ENCODE peak calls at places on chromosomes 1 and 21, in nine cellular contexts. One of them, this sample, is unnamed. For H3K27me3, the result is how much of the 10 kb centered on the place peaks cover.

GRCh38 chr1:229155472-229155871 is 115.4 kb upstream of the RAB4A start:
- DNase-seq in brain microvascular endothelial cell: no peak
- DNase-seq in mammary epithelial cell: no peak
- DNase-seq in Peyer's patch: no peak
- DNase-seq in keratinocyte: no peak
- DNase-seq in tibial nerve: no peak
- DNase-seq in colonic mucosa: no peak
- DNase-seq in IMR-90: no peak
- DNase-seq in GM12878: no peak
- DNase-seq in this sample: no peak

GRCh38 chr1:26538480-26539412 is 9.2 kb downstream of the RPS6KA1 start:
- DNase-seq in brain microvascular endothelial cell: peak
- DNase-seq in mammary epithelial cell: peak
- DNase-seq in Peyer's patch: peak
- DNase-seq in keratinocyte: no peak
- DNase-seq in tibial nerve: no peak
- DNase-seq in colonic mucosa: peak
- DNase-seq in IMR-90: peak
- DNase-seq in GM12878: no peak
- DNase-seq in this sample: no peak

GRCh38 chr1:77888429-77889239 is at the start of gene NEXN:
- DNase-seq in brain microvascular endothelial cell: peak
- DNase-seq in mammary epithelial cell: peak
- DNase-seq in Peyer's patch: peak
- DNase-seq in keratinocyte: no peak
- DNase-seq in tibial nerve: peak
- DNase-seq in colonic mucosa: peak
- DNase-seq in IMR-90: peak
- DNase-seq in GM12878: no peak
- DNase-seq in this sample: no peak

GRCh38 chr1:48710915-48711314 is 65.8 kb downstream of the BEND5 start:
- DNase-seq in brain microvascular endothelial cell: no peak
- DNase-seq in mammary epithelial cell: no peak
- DNase-seq in Peyer's patch: no peak
- DNase-seq in keratinocyte: no peak
- DNase-seq in tibial nerve: no peak
- DNase-seq in colonic mucosa: no peak
- DNase-seq in IMR-90: no peak
- DNase-seq in GM12878: no peak
- DNase-seq in this sample: no peak

GRCh38 chr1:244311784-244312532 is 139.8 kb downstream of the ADSS2 start:
- DNase-seq in brain microvascular endothelial cell: no peak
- DNase-seq in mammary epithelial cell: no peak
- DNase-seq in Peyer's patch: no peak
- DNase-seq in keratinocyte: no peak
- DNase-seq in tibial nerve: no peak
- DNase-seq in colonic mucosa: no peak
- DNase-seq in IMR-90: no peak
- DNase-seq in GM12878: no peak
- DNase-seq in this sample: no peak

GRCh38 chr1:92240034-92240433 is 22.3 kb downstream of the C1orf146 start:
- DNase-seq in brain microvascular endothelial cell: no peak
- DNase-seq in mammary epithelial cell: no peak
- DNase-seq in Peyer's patch: no peak
- DNase-seq in keratinocyte: no peak
- DNase-seq in tibial nerve: no peak
- DNase-seq in colonic mucosa: no peak
- DNase-seq in IMR-90: no peak
- DNase-seq in GM12878: no peak
- DNase-seq in this sample: no peak

GRCh38 chr1:27658951-27659496 is 13.0 kb downstream of the IFI6 start:
- DNase-seq in brain microvascular endothelial cell: peak
- DNase-seq in mammary epithelial cell: peak
- DNase-seq in Peyer's patch: peak
- DNase-seq in keratinocyte: peak
- DNase-seq in tibial nerve: no peak
- DNase-seq in colonic mucosa: no peak
- DNase-seq in IMR-90: peak
- DNase-seq in GM12878: peak
- DNase-seq in this sample: peak

GRCh38 chr21:33657124-33657842 is 15.0 kb downstream of the ITSN1 start:
- DNase-seq in brain microvascular endothelial cell: no peak
- DNase-seq in mammary epithelial cell: no peak
- DNase-seq in Peyer's patch: no peak
- DNase-seq in keratinocyte: no peak
- DNase-seq in tibial nerve: no peak
- DNase-seq in colonic mucosa: peak
- DNase-seq in IMR-90: peak
- DNase-seq in GM12878: no peak
- DNase-seq in this sample: no peak

GRCh38 chr21:45768011-45768740 is 124.7 kb downstream of the PCBP3 start:
- DNase-seq in brain microvascular endothelial cell: peak
- DNase-seq in mammary epithelial cell: no peak
- DNase-seq in Peyer's patch: no peak
- DNase-seq in keratinocyte: no peak
- DNase-seq in tibial nerve: no peak
- DNase-seq in colonic mucosa: no peak
- DNase-seq in IMR-90: peak
- DNase-seq in GM12878: no peak
- DNase-seq in this sample: no peak

GRCh38 chr1:224816062-224816461 is 113.4 kb upstream of the DNAH14 start:
- DNase-seq in brain microvascular endothelial cell: no peak
- DNase-seq in mammary epithelial cell: no peak
- DNase-seq in Peyer's patch: no peak
- DNase-seq in keratinocyte: no peak
- DNase-seq in tibial nerve: no peak
- DNase-seq in colonic mucosa: no peak
- DNase-seq in IMR-90: no peak
- DNase-seq in GM12878: no peak
- DNase-seq in this sample: no peak

GRCh38 chr1:241485554-241485992 is 34.0 kb downstream of the FH start:
- DNase-seq in brain microvascular endothelial cell: peak
- DNase-seq in mammary epithelial cell: peak
- DNase-seq in Peyer's patch: no peak
- DNase-seq in keratinocyte: no peak
- DNase-seq in tibial nerve: no peak
- DNase-seq in colonic mucosa: no peak
- DNase-seq in IMR-90: peak
- DNase-seq in GM12878: peak
- DNase-seq in this sample: no peak

GRCh38 chr1:30090421-30090820 is 633.0 kb downstream of the MATN1 start:
- DNase-seq in brain microvascular endothelial cell: no peak
- DNase-seq in mammary epithelial cell: no peak
- DNase-seq in Peyer's patch: no peak
- DNase-seq in keratinocyte: no peak
- DNase-seq in tibial nerve: no peak
- DNase-seq in colonic mucosa: no peak
- DNase-seq in IMR-90: no peak
- DNase-seq in GM12878: no peak
- DNase-seq in this sample: no peak

GRCh38 chr21:28375708-28376385 is 616.8 kb downstream of the LTN1 start:
- DNase-seq in brain microvascular endothelial cell: peak
- DNase-seq in mammary epithelial cell: no peak
- DNase-seq in Peyer's patch: no peak
- DNase-seq in keratinocyte: no peak
- DNase-seq in tibial nerve: no peak
- DNase-seq in colonic mucosa: no peak
- DNase-seq in IMR-90: peak
- DNase-seq in GM12878: no peak
- DNase-seq in this sample: no peak

GRCh38 chr21:43816611-43817071 is 27.3 kb downstream of the RRP1 start:
- DNase-seq in brain microvascular endothelial cell: no peak
- DNase-seq in mammary epithelial cell: no peak
- DNase-seq in Peyer's patch: no peak
- DNase-seq in keratinocyte: no peak
- DNase-seq in tibial nerve: no peak
- DNase-seq in colonic mucosa: no peak
- DNase-seq in IMR-90: no peak
- DNase-seq in GM12878: no peak
- DNase-seq in this sample: no peak
- TF ChIP-seq CTCF in brain microvascular endothelial cell: peak
- TF ChIP-seq CTCF in mammary epithelial cell: no peak
- TF ChIP-seq CTCF in Peyer's patch: no peak
- TF ChIP-seq CTCF in keratinocyte: no peak
- TF ChIP-seq CTCF in tibial nerve: no peak
- TF ChIP-seq CTCF in colonic mucosa: no peak
- TF ChIP-seq CTCF in IMR-90: no peak
- TF ChIP-seq CTCF in GM12878: peak
- TF ChIP-seq CTCF in this sample: no peak

GRCh38 chr1:36365310-36365895 is 20.3 kb downstream of the STK40 start:
- DNase-seq in brain microvascular endothelial cell: no peak
- DNase-seq in mammary epithelial cell: no peak
- DNase-seq in Peyer's patch: no peak
- DNase-seq in keratinocyte: no peak
- DNase-seq in tibial nerve: peak
- DNase-seq in colonic mucosa: no peak
- DNase-seq in IMR-90: peak
- DNase-seq in GM12878: no peak
- DNase-seq in this sample: no peak
- H3K4me3 ChIP-seq in brain microvascular endothelial cell: no peak
- H3K4me3 ChIP-seq in mammary epithelial cell: no peak
- H3K4me3 ChIP-seq in Peyer's patch: no peak
- H3K4me3 ChIP-seq in keratinocyte: no peak
- H3K4me3 ChIP-seq in tibial nerve: no peak
- H3K4me3 ChIP-seq in colonic mucosa: no peak
- H3K4me3 ChIP-seq in IMR-90: no peak
- H3K4me3 ChIP-seq in GM12878: no peak
- H3K4me3 ChIP-seq in this sample: no peak

DNA sequence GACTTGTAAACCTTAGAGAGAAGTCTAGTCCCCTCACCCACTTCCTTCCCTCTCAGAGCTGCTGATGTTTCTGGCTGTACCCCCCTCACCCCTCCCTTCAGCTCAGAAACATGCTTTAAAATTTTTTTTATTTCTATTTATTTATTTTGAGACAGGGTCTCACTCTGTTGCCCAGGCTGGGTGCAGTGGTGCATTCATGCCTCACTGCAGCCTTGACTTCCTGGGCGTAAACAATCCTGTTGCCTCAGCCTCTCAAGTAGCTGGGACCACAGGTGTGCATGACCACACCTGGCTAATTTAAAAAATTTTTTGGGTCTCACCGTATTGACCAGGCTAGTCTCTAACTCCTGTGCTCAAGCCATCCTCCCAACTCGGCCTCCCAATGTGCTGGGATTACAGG is 2.9 kb upstream of the WNT2B start:
- DNase-seq in brain microvascular endothelial cell: no peak
- DNase-seq in mammary epithelial cell: no peak
- DNase-seq in Peyer's patch: no peak
- DNase-seq in keratinocyte: no peak
- DNase-seq in tibial nerve: no peak
- DNase-seq in colonic mucosa: no peak
- DNase-seq in IMR-90: no peak
- DNase-seq in GM12878: no peak
- DNase-seq in this sample: no peak
- H3K27me3 ChIP-seq in brain microvascular endothelial cell: under half
- H3K27me3 ChIP-seq in mammary epithelial cell: under half
- H3K27me3 ChIP-seq in Peyer's patch: under half
- H3K27me3 ChIP-seq in keratinocyte: under half
- H3K27me3 ChIP-seq in tibial nerve: under half
- H3K27me3 ChIP-seq in colonic mucosa: under half
- H3K27me3 ChIP-seq in IMR-90: half or more
- H3K27me3 ChIP-seq in GM12878: under half
- H3K27me3 ChIP-seq in this sample: under half

GRCh38 chr1:47113178-47113577 is 24.1 kb upstream of the CYP4A22 start:
- DNase-seq in brain microvascular endothelial cell: no peak
- DNase-seq in mammary epithelial cell: no peak
- DNase-seq in Peyer's patch: no peak
- DNase-seq in keratinocyte: no peak
- DNase-seq in tibial nerve: no peak
- DNase-seq in colonic mucosa: no peak
- DNase-seq in IMR-90: no peak
- DNase-seq in GM12878: no peak
- DNase-seq in this sample: no peak
- TF ChIP-seq CTCF in brain microvascular endothelial cell: no peak
- TF ChIP-seq CTCF in mammary epithelial cell: no peak
- TF ChIP-seq CTCF in Peyer's patch: no peak
- TF ChIP-seq CTCF in keratinocyte: no peak
- TF ChIP-seq CTCF in tibial nerve: no peak
- TF ChIP-seq CTCF in colonic mucosa: no peak
- TF ChIP-seq CTCF in IMR-90: no peak
- TF ChIP-seq CTCF in GM12878: no peak
- TF ChIP-seq CTCF in this sample: no peak

DNA sequence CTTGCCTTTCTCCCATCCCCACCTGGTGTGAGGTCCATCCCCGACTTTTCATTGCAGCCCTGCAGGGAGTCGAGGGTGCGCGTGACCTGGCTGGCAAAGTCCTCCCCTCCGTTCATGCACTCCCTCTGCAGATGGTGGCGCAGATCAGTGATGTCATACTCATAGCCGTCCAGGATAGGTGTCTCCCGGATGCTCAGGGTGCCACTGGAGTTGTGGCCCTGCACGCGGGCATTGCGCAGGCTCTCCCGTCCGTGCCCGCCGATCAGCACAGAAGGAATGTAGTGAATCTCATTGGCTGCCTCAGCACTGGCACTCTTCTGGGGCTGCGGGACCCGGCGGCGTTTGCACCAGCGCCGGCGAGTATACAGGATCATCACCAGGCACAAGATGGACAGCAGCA is 132.1 kb downstream of the ASTN1 start:
- DNase-seq in brain microvascular endothelial cell: no peak
- DNase-seq in mammary epithelial cell: no peak
- DNase-seq in Peyer's patch: no peak
- DNase-seq in keratinocyte: no peak
- DNase-seq in tibial nerve: no peak
- DNase-seq in colonic mucosa: no peak
- DNase-seq in IMR-90: no peak
- DNase-seq in GM12878: no peak
- DNase-seq in this sample: no peak
- H3K4me3 ChIP-seq in brain microvascular endothelial cell: no peak
- H3K4me3 ChIP-seq in mammary epithelial cell: no peak
- H3K4me3 ChIP-seq in Peyer's patch: no peak
- H3K4me3 ChIP-seq in keratinocyte: no peak
- H3K4me3 ChIP-seq in tibial nerve: no peak
- H3K4me3 ChIP-seq in colonic mucosa: no peak
- H3K4me3 ChIP-seq in IMR-90: no peak
- H3K4me3 ChIP-seq in GM12878: no peak
- H3K4me3 ChIP-seq in this sample: no peak

DNA sequence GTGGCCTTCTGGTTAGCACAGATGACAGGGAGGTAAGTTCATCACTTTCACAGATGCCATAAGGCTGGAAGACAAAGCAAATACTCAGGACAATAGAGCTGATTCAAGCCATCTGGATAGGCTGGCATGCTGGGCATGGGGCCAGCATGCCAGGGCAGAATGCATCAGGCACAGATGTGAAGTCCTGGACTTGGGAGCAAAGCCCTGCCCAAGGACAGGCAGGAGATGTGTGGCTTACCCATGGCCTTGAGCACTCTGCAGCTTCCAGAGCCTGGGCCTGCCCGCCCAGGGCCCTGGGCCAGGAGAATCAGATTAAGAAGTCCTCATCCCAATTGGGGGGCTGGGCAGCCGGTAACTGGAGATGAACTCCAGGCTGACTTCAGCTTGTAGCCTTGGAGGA is 135.7 kb upstream of the ZC3H12A start:
- DNase-seq in brain microvascular endothelial cell: no peak
- DNase-seq in mammary epithelial cell: no peak
- DNase-seq in Peyer's patch: no peak
- DNase-seq in keratinocyte: no peak
- DNase-seq in tibial nerve: no peak
- DNase-seq in colonic mucosa: no peak
- DNase-seq in IMR-90: no peak
- DNase-seq in GM12878: no peak
- DNase-seq in this sample: no peak
- H3K27me3 ChIP-seq in brain microvascular endothelial cell: under half
- H3K27me3 ChIP-seq in mammary epithelial cell: under half
- H3K27me3 ChIP-seq in Peyer's patch: under half
- H3K27me3 ChIP-seq in keratinocyte: under half
- H3K27me3 ChIP-seq in tibial nerve: under half
- H3K27me3 ChIP-seq in colonic mucosa: under half
- H3K27me3 ChIP-seq in IMR-90: under half
- H3K27me3 ChIP-seq in GM12878: under half
- H3K27me3 ChIP-seq in this sample: under half

This sample was measured in kidney epithelial cell.